ENCODE peak calls at places on chromosomes 13 and 19, in five cellular contexts. U is LoVo; N is foreskin fibroblast; M is stimulated activated CD4-positive, alpha-beta T cell treated with anti-CD3 and anti-CD28 coated beads, Interleukin-2, amount 100 ng/mL, for 48 hours; F is heart right ventricle. B is an unnamed sample.

GRCh38 chr19:33125929-33126388 is 6.0 kb upstream of the WDR88 start:
- DNase-seq in U (peak; percentile 65), N (peak; percentile 86), M (peak; percentile 37), F (no peak), B (peak; percentile 83)

GRCh38 chr13:77061362-77061761 is 34.4 kb upstream of the FBXL3 start:
- DNase-seq in U (no peak), N (no peak), M (no peak), F (no peak), B (no peak)

GRCh38 chr13:29830000-29830399 is 20.4 kb downstream of the UBL3 start:
- DNase-seq in U (no peak), N (no peak), M (no peak), F (no peak), B (no peak)

GRCh38 chr13:60274664-60275063 is 110.9 kb upstream of the DIAPH3 start:
- DNase-seq in U (no peak), N (no peak), M (no peak), F (no peak), B (no peak)

GRCh38 chr13:99355267-99356215 is 48.3 kb upstream of the GPR183 start:
- DNase-seq in U (no peak), N (no peak), M (no peak), F (no peak), B (no peak)

GRCh38 chr13:50993908-50994307 is 84.3 kb downstream of the RNASEH2B start:
- DNase-seq in U (no peak), N (peak; percentile 49), M (no peak), F (no peak), B (no peak)

GRCh38 chr19:3801412-3802096 is 15.4 kb upstream of the MATK start:
- DNase-seq in U (no peak), N (peak; percentile 43), M (peak; percentile 48), F (peak; percentile 43), B (no peak)

GRCh38 chr19:14073925-14074838 is 1.6 kb downstream of the MISP3 start:
- DNase-seq in U (peak; percentile 38), N (peak; percentile 50), M (peak; percentile 32), F (no peak), B (no peak)

GRCh38 chr19:48695743-48696352 is at the start of gene FUT2:
- DNase-seq in U (peak; percentile 69), N (no peak), M (no peak), F (no peak), B (no peak)

GRCh38 chr19:47141695-47142094 is 11.1 kb downstream of the SAE1 start:
- DNase-seq in U (no peak), N (no peak), M (no peak), F (no peak), B (no peak)

GRCh38 chr19:32040246-32040645 is 305.2 kb upstream of the ZNF507 start:
- DNase-seq in U (no peak), N (no peak), M (no peak), F (no peak), B (no peak)

B was measured in hepatic stellate cell.